ENCODE peak calls at places on chromosomes 16 and 17, in nine cellular contexts. One of them, this sample, is unnamed.

GRCh38 chr17:72587773-72588511 is 467.1 kb downstream of the SOX9 start:
- DNase-seq in A673: no peak
- DNase-seq in AG09309: no peak
- DNase-seq in WTC11: no peak
- DNase-seq in transverse colon: peak
- DNase-seq in progenitor cell of endocrine pancreas: no peak
- DNase-seq in OCI-LY7: peak
- DNase-seq in choroid plexus epithelial cell: peak
- DNase-seq in IMR-90: peak
- DNase-seq in this sample: no peak

GRCh38 chr17:10730956-10731879 is 1.4 kb upstream of the TMEM220 start:
- DNase-seq in WTC11: no peak
- DNase-seq in progenitor cell of endocrine pancreas: no peak
- DNase-seq in transverse colon: no peak
- DNase-seq in AG09309: no peak
- DNase-seq in OCI-LY7: no peak
- DNase-seq in A673: no peak
- DNase-seq in IMR-90: no peak
- DNase-seq in choroid plexus epithelial cell: no peak
- DNase-seq in this sample: no peak

GRCh38 chr17:40909351-40909750 is 24.3 kb upstream of the KRT20 start:
- DNase-seq in transverse colon: peak
- DNase-seq in IMR-90: peak
- DNase-seq in A673: peak
- DNase-seq in choroid plexus epithelial cell: peak
- DNase-seq in progenitor cell of endocrine pancreas: peak
- DNase-seq in WTC11: peak
- DNase-seq in AG09309: peak
- DNase-seq in OCI-LY7: peak
- DNase-seq in this sample: peak

GRCh38 chr17:27355419-27355818 is 61.5 kb downstream of the WSB1 start:
- DNase-seq in choroid plexus epithelial cell: no peak
- DNase-seq in progenitor cell of endocrine pancreas: no peak
- DNase-seq in WTC11: no peak
- DNase-seq in AG09309: no peak
- DNase-seq in OCI-LY7: no peak
- DNase-seq in transverse colon: no peak
- DNase-seq in A673: peak
- DNase-seq in IMR-90: no peak
- DNase-seq in this sample: no peak

GRCh38 chr16:53991181-53992056 is 287.5 kb downstream of the FTO start:
- DNase-seq in OCI-LY7: no peak
- DNase-seq in choroid plexus epithelial cell: peak
- DNase-seq in progenitor cell of endocrine pancreas: no peak
- DNase-seq in AG09309: no peak
- DNase-seq in WTC11: no peak
- DNase-seq in A673: no peak
- DNase-seq in transverse colon: no peak
- DNase-seq in IMR-90: peak
- DNase-seq in this sample: peak

GRCh38 chr17:1482686-1483445 is 9.6 kb downstream of the MYO1C start:
- DNase-seq in WTC11: no peak
- DNase-seq in progenitor cell of endocrine pancreas: no peak
- DNase-seq in transverse colon: no peak
- DNase-seq in choroid plexus epithelial cell: no peak
- DNase-seq in OCI-LY7: no peak
- DNase-seq in IMR-90: no peak
- DNase-seq in A673: no peak
- DNase-seq in AG09309: no peak
- DNase-seq in this sample: no peak

GRCh38 chr16:86529160-86529559 is 18.8 kb downstream of the FOXF1 start:
- DNase-seq in WTC11: no peak
- DNase-seq in progenitor cell of endocrine pancreas: no peak
- DNase-seq in A673: no peak
- DNase-seq in AG09309: no peak
- DNase-seq in transverse colon: no peak
- DNase-seq in IMR-90: peak
- DNase-seq in choroid plexus epithelial cell: no peak
- DNase-seq in OCI-LY7: no peak
- DNase-seq in this sample: no peak

GRCh38 chr17:32103476-32104113 is 38.7 kb upstream of the RHOT1 start:
- DNase-seq in AG09309: no peak
- DNase-seq in transverse colon: no peak
- DNase-seq in A673: no peak
- DNase-seq in progenitor cell of endocrine pancreas: no peak
- DNase-seq in OCI-LY7: no peak
- DNase-seq in choroid plexus epithelial cell: no peak
- DNase-seq in IMR-90: no peak
- DNase-seq in WTC11: no peak
- DNase-seq in this sample: no peak

GRCh38 chr17:58337600-58338453 is 9.2 kb upstream of the TSPOAP1 start:
- DNase-seq in progenitor cell of endocrine pancreas: no peak
- DNase-seq in choroid plexus epithelial cell: peak
- DNase-seq in A673: no peak
- DNase-seq in transverse colon: peak
- DNase-seq in WTC11: peak
- DNase-seq in OCI-LY7: peak
- DNase-seq in IMR-90: peak
- DNase-seq in AG09309: peak
- DNase-seq in this sample: peak

GRCh38 chr17:71118039-71118438 is 948.7 kb downstream of the KCNJ2 start:
- DNase-seq in progenitor cell of endocrine pancreas: no peak
- DNase-seq in IMR-90: peak
- DNase-seq in OCI-LY7: peak
- DNase-seq in A673: no peak
- DNase-seq in AG09309: no peak
- DNase-seq in WTC11: no peak
- DNase-seq in choroid plexus epithelial cell: peak
- DNase-seq in transverse colon: no peak
- DNase-seq in this sample: no peak
- TF ChIP-seq CTCF in progenitor cell of endocrine pancreas: peak
- TF ChIP-seq CTCF in IMR-90: peak
- TF ChIP-seq CTCF in OCI-LY7: peak
- TF ChIP-seq CTCF in A673: no peak
- TF ChIP-seq CTCF in AG09309: no peak
- TF ChIP-seq CTCF in WTC11: peak
- TF ChIP-seq CTCF in choroid plexus epithelial cell: peak
- TF ChIP-seq CTCF in transverse colon: peak
- TF ChIP-seq CTCF in this sample: no peak

DNA sequence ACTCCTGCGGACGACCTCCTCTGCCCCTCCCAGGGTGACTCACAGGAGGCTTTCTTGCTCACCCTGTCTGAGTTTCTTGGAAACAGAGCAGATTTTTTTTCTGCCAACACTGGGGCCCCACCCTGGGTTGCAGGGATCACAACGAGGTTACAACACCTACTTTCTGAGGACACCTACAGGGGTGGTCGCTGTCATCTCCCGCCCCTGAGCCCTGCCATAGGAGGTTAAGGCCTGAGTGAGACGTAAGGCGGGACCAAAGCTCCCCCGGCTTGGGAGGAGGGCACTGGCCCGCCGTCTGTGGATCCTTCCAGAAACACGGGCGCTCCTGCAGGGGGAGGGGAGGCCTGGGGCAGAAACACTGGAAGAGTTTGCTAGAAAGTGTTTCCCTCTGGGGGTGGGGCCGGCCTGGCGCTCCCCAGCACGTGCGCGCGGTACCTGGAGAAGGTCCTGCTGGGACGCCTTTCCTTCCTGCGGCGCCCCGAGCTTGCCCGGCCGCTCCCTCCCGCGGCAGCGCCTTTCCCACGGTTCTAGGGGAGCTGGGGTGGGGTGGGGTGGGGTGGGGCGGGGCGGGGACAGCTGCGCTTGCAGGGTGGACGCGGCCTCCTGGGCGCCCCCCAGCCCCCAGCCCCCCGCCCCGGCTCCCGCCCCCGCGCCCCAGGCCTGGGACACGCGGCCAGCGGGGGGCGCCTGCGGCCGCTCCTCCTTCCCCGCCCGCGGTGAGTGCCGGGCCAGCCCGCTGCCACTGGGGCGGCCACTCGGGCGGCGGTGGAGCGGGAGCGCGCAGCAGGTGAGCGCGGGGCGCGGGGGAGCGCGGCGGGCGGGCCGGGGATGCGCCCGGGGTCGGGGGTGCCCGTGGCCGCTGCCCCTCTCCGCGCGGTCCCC is 20.7 kb upstream of the ADCY7 start:
- DNase-seq in progenitor cell of endocrine pancreas: peak
- DNase-seq in IMR-90: peak
- DNase-seq in transverse colon: peak
- DNase-seq in OCI-LY7: peak
- DNase-seq in choroid plexus epithelial cell: peak
- DNase-seq in A673: no peak
- DNase-seq in WTC11: no peak
- DNase-seq in AG09309: no peak
- DNase-seq in this sample: peak
- TF ChIP-seq CTCF in progenitor cell of endocrine pancreas: peak
- TF ChIP-seq CTCF in IMR-90: peak
- TF ChIP-seq CTCF in transverse colon: no peak
- TF ChIP-seq CTCF in OCI-LY7: no peak
- TF ChIP-seq CTCF in choroid plexus epithelial cell: peak
- TF ChIP-seq CTCF in A673: no peak
- TF ChIP-seq CTCF in WTC11: no peak
- TF ChIP-seq CTCF in AG09309: no peak
- TF ChIP-seq CTCF in this sample: no peak

GRCh38 chr17:4072487-4073157 is 70.2 kb downstream of the ZZEF1 start:
- DNase-seq in WTC11: no peak
- DNase-seq in progenitor cell of endocrine pancreas: no peak
- DNase-seq in OCI-LY7: no peak
- DNase-seq in A673: no peak
- DNase-seq in IMR-90: peak
- DNase-seq in choroid plexus epithelial cell: peak
- DNase-seq in transverse colon: no peak
- DNase-seq in AG09309: peak
- DNase-seq in this sample: no peak
- TF ChIP-seq CTCF in WTC11: no peak
- TF ChIP-seq CTCF in progenitor cell of endocrine pancreas: no peak
- TF ChIP-seq CTCF in OCI-LY7: no peak
- TF ChIP-seq CTCF in A673: no peak
- TF ChIP-seq CTCF in IMR-90: no peak
- TF ChIP-seq CTCF in choroid plexus epithelial cell: no peak
- TF ChIP-seq CTCF in transverse colon: no peak
- TF ChIP-seq CTCF in AG09309: no peak
- TF ChIP-seq CTCF in this sample: no peak

DNA sequence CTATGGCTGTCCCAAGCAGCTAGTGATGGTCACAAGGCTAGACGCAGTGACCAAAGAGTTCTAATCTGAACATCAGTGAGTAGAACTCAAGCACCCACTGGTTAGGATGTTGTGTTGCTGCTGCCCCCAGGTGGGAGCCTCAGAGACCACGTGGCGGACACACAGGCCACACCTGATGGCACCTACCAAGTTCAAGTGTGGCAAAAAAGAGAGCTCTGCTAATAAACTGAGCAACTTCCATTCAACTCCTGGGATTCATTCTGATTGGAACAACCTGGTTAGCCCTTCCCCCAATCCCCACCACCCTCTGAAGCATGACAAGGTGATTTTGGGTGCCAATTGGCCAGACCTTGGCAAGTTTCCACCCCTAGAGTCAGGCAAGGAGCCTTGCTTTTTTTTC is 3.5 kb upstream of the LCMT1 start:
- DNase-seq in WTC11: peak
- DNase-seq in A673: peak
- DNase-seq in choroid plexus epithelial cell: peak
- DNase-seq in transverse colon: peak
- DNase-seq in IMR-90: no peak
- DNase-seq in AG09309: no peak
- DNase-seq in OCI-LY7: peak
- DNase-seq in progenitor cell of endocrine pancreas: no peak
- DNase-seq in this sample: no peak
- TF ChIP-seq CTCF in WTC11: no peak
- TF ChIP-seq CTCF in A673: peak
- TF ChIP-seq CTCF in choroid plexus epithelial cell: no peak
- TF ChIP-seq CTCF in transverse colon: no peak
- TF ChIP-seq CTCF in IMR-90: no peak
- TF ChIP-seq CTCF in AG09309: no peak
- TF ChIP-seq CTCF in OCI-LY7: peak
- TF ChIP-seq CTCF in progenitor cell of endocrine pancreas: peak
- TF ChIP-seq CTCF in this sample: no peak

DNA sequence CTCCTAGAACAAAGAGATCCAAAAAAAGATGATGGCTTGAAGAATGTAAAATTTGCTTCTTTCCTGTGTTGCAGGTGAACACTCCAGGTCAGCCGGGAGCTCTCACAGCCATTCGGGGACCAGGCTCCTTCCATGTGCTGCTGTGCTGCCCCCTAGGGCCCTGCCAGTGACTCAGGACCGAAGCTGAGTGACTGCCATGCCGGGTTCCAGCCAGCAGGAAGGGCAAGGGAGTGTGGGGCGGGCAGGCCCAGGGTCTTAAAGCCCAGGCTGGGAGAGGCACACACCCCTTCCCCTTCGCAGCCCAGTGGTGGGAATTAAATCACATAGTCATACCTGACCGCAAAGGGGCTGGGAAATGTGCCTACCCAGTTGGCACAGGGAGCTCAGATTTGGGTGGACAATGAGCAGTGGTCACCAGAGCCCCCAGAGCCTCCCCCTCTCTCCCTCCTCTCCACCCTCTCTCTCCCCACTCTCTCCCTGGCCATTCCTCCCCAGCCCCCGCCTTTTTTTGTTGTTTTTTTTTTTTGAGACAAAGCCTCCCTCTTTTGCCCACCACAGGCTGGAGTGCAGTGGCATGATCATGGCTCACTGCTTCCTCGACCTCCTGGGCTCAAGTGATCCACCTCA is 11.5 kb downstream of the EPOP start:
- DNase-seq in transverse colon: peak
- DNase-seq in AG09309: no peak
- DNase-seq in IMR-90: peak
- DNase-seq in OCI-LY7: peak
- DNase-seq in A673: peak
- DNase-seq in progenitor cell of endocrine pancreas: peak
- DNase-seq in choroid plexus epithelial cell: peak
- DNase-seq in WTC11: peak
- DNase-seq in this sample: no peak
- TF ChIP-seq CTCF in transverse colon: peak
- TF ChIP-seq CTCF in AG09309: peak
- TF ChIP-seq CTCF in IMR-90: peak
- TF ChIP-seq CTCF in OCI-LY7: peak
- TF ChIP-seq CTCF in A673: peak
- TF ChIP-seq CTCF in progenitor cell of endocrine pancreas: peak
- TF ChIP-seq CTCF in choroid plexus epithelial cell: peak
- TF ChIP-seq CTCF in WTC11: peak
- TF ChIP-seq CTCF in this sample: peak

GRCh38 chr16:51971184-51971583 is 575.8 kb downstream of the TOX3 start:
- DNase-seq in OCI-LY7: peak
- DNase-seq in A673: peak
- DNase-seq in AG09309: no peak
- DNase-seq in choroid plexus epithelial cell: peak
- DNase-seq in progenitor cell of endocrine pancreas: no peak
- DNase-seq in transverse colon: no peak
- DNase-seq in WTC11: peak
- DNase-seq in IMR-90: peak
- DNase-seq in this sample: no peak
- TF ChIP-seq CTCF in OCI-LY7: peak
- TF ChIP-seq CTCF in A673: peak
- TF ChIP-seq CTCF in AG09309: peak
- TF ChIP-seq CTCF in choroid plexus epithelial cell: peak
- TF ChIP-seq CTCF in progenitor cell of endocrine pancreas: peak
- TF ChIP-seq CTCF in transverse colon: no peak
- TF ChIP-seq CTCF in WTC11: peak
- TF ChIP-seq CTCF in IMR-90: peak
- TF ChIP-seq CTCF in this sample: no peak